ENCODE peak calls at places on chromosomes 13 and 19, in eight cellular contexts. One of them, this sample, is unnamed.

GRCh38 chr13:114145722-114146121 is 13.3 kb upstream of the RASA3 start:
- DNase-seq in activated T-cell treated with anti-CD3 and anti-CD28 coated beads, Interleukin-2, amount 50 U/mL, for 72 hours: no peak
- DNase-seq in A172: no peak
- DNase-seq in nephron progenitor cell: no peak
- DNase-seq in AG09319: no peak
- DNase-seq in activated T-helper 1 cell treated with anti-CD3 and anti-CD28 coated beads, Interleukin-2, amount 50 U/mL, for 16 hours: no peak
- DNase-seq in T-helper 9 cell: no peak
- DNase-seq in cardiac fibroblast: no peak
- DNase-seq in this sample: no peak

GRCh38 chr19:11949201-11949600 is 15.6 kb upstream of the ZNF763 start:
- DNase-seq in T-helper 9 cell: no peak
- DNase-seq in activated T-cell treated with anti-CD3 and anti-CD28 coated beads, Interleukin-2, amount 50 U/mL, for 72 hours: no peak
- DNase-seq in activated T-helper 1 cell treated with anti-CD3 and anti-CD28 coated beads, Interleukin-2, amount 50 U/mL, for 16 hours: no peak
- DNase-seq in nephron progenitor cell: no peak
- DNase-seq in A172: peak
- DNase-seq in AG09319: no peak
- DNase-seq in cardiac fibroblast: peak
- DNase-seq in this sample: no peak

GRCh38 chr13:111115841-111116500 is 861 bp downstream of the ARHGEF7 start:
- DNase-seq in T-helper 9 cell: no peak
- DNase-seq in nephron progenitor cell: peak
- DNase-seq in cardiac fibroblast: peak
- DNase-seq in AG09319: peak
- DNase-seq in A172: peak
- DNase-seq in activated T-helper 1 cell treated with anti-CD3 and anti-CD28 coated beads, Interleukin-2, amount 50 U/mL, for 16 hours: no peak
- DNase-seq in activated T-cell treated with anti-CD3 and anti-CD28 coated beads, Interleukin-2, amount 50 U/mL, for 72 hours: peak
- DNase-seq in this sample: no peak

GRCh38 chr13:41268764-41269163 is 5.4 kb upstream of the MTRF1 start:
- DNase-seq in activated T-cell treated with anti-CD3 and anti-CD28 coated beads, Interleukin-2, amount 50 U/mL, for 72 hours: peak
- DNase-seq in cardiac fibroblast: peak
- DNase-seq in A172: peak
- DNase-seq in AG09319: no peak
- DNase-seq in nephron progenitor cell: peak
- DNase-seq in T-helper 9 cell: no peak
- DNase-seq in activated T-helper 1 cell treated with anti-CD3 and anti-CD28 coated beads, Interleukin-2, amount 50 U/mL, for 16 hours: no peak
- DNase-seq in this sample: no peak

GRCh38 chr19:10390652-10391286 is 10.4 kb upstream of the TYK2 start:
- DNase-seq in activated T-helper 1 cell treated with anti-CD3 and anti-CD28 coated beads, Interleukin-2, amount 50 U/mL, for 16 hours: peak
- DNase-seq in nephron progenitor cell: peak
- DNase-seq in activated T-cell treated with anti-CD3 and anti-CD28 coated beads, Interleukin-2, amount 50 U/mL, for 72 hours: peak
- DNase-seq in AG09319: peak
- DNase-seq in A172: peak
- DNase-seq in T-helper 9 cell: peak
- DNase-seq in cardiac fibroblast: peak
- DNase-seq in this sample: peak

GRCh38 chr13:75231235-75231634 is 250.7 kb downstream of the TBC1D4 start:
- DNase-seq in AG09319: no peak
- DNase-seq in activated T-cell treated with anti-CD3 and anti-CD28 coated beads, Interleukin-2, amount 50 U/mL, for 72 hours: no peak
- DNase-seq in nephron progenitor cell: no peak
- DNase-seq in T-helper 9 cell: no peak
- DNase-seq in cardiac fibroblast: no peak
- DNase-seq in activated T-helper 1 cell treated with anti-CD3 and anti-CD28 coated beads, Interleukin-2, amount 50 U/mL, for 16 hours: no peak
- DNase-seq in A172: no peak
- DNase-seq in this sample: no peak

GRCh38 chr13:101941095-101941777 is 460.6 kb downstream of the FGF14 start:
- DNase-seq in T-helper 9 cell: no peak
- DNase-seq in cardiac fibroblast: peak
- DNase-seq in AG09319: no peak
- DNase-seq in nephron progenitor cell: no peak
- DNase-seq in A172: peak
- DNase-seq in activated T-cell treated with anti-CD3 and anti-CD28 coated beads, Interleukin-2, amount 50 U/mL, for 72 hours: no peak
- DNase-seq in activated T-helper 1 cell treated with anti-CD3 and anti-CD28 coated beads, Interleukin-2, amount 50 U/mL, for 16 hours: no peak
- DNase-seq in this sample: no peak

GRCh38 chr13:114068723-114069322 is 63.6 kb downstream of the RASA3 start:
- DNase-seq in cardiac fibroblast: peak
- DNase-seq in AG09319: peak
- DNase-seq in T-helper 9 cell: no peak
- DNase-seq in activated T-cell treated with anti-CD3 and anti-CD28 coated beads, Interleukin-2, amount 50 U/mL, for 72 hours: no peak
- DNase-seq in nephron progenitor cell: peak
- DNase-seq in activated T-helper 1 cell treated with anti-CD3 and anti-CD28 coated beads, Interleukin-2, amount 50 U/mL, for 16 hours: no peak
- DNase-seq in A172: peak
- DNase-seq in this sample: peak

GRCh38 chr19:54454781-54455675 is 6.0 kb downstream of the LENG8 start:
- DNase-seq in activated T-cell treated with anti-CD3 and anti-CD28 coated beads, Interleukin-2, amount 50 U/mL, for 72 hours: no peak
- DNase-seq in AG09319: no peak
- DNase-seq in A172: no peak
- DNase-seq in T-helper 9 cell: no peak
- DNase-seq in cardiac fibroblast: no peak
- DNase-seq in nephron progenitor cell: no peak
- DNase-seq in activated T-helper 1 cell treated with anti-CD3 and anti-CD28 coated beads, Interleukin-2, amount 50 U/mL, for 16 hours: no peak
- DNase-seq in this sample: no peak